ENCODE peak calls at places on chromosome 20, in ten cellular contexts. One of them, this sample, is unnamed.

GRCh38 chr20:22723659-22724058 is 139.3 kb upstream of the FOXA2 start:
- DNase-seq in kidney tubule cell: no peak
- DNase-seq in dermis blood vessel endothelial cell: no peak
- DNase-seq in activated effector memory CD4-positive, alpha-beta T cell treated with anti-CD3 and anti-CD28 coated beads, Interleukin-2, amount 50 U/mL, for 16 hours: no peak
- DNase-seq in astrocyte of the spinal cord: no peak
- DNase-seq in mucosa of descending colon: no peak
- DNase-seq in NCI-H2081: no peak
- DNase-seq in psoas muscle: no peak
- DNase-seq in anterior cingulate cortex: no peak
- DNase-seq in HT1080: no peak
- DNase-seq in this sample: no peak

GRCh38 chr20:6036213-6036612 is 17.6 kb downstream of the LRRN4 start:
- DNase-seq in kidney tubule cell: no peak
- DNase-seq in psoas muscle: no peak
- DNase-seq in NCI-H2081: no peak
- DNase-seq in mucosa of descending colon: no peak
- DNase-seq in HT1080: no peak
- DNase-seq in activated effector memory CD4-positive, alpha-beta T cell treated with anti-CD3 and anti-CD28 coated beads, Interleukin-2, amount 50 U/mL, for 16 hours: no peak
- DNase-seq in astrocyte of the spinal cord: no peak
- DNase-seq in dermis blood vessel endothelial cell: no peak
- DNase-seq in anterior cingulate cortex: no peak
- DNase-seq in this sample: no peak

GRCh38 chr20:13868331-13868730 is 83.5 kb downstream of the NDUFAF5 start:
- DNase-seq in NCI-H2081: no peak
- DNase-seq in activated effector memory CD4-positive, alpha-beta T cell treated with anti-CD3 and anti-CD28 coated beads, Interleukin-2, amount 50 U/mL, for 16 hours: no peak
- DNase-seq in kidney tubule cell: peak
- DNase-seq in HT1080: peak
- DNase-seq in astrocyte of the spinal cord: peak
- DNase-seq in anterior cingulate cortex: no peak
- DNase-seq in mucosa of descending colon: no peak
- DNase-seq in psoas muscle: no peak
- DNase-seq in dermis blood vessel endothelial cell: no peak
- DNase-seq in this sample: no peak

GRCh38 chr20:23362392-23363256 is 642 bp downstream of the GZF1 start:
- DNase-seq in psoas muscle: peak
- DNase-seq in anterior cingulate cortex: peak
- DNase-seq in NCI-H2081: no peak
- DNase-seq in activated effector memory CD4-positive, alpha-beta T cell treated with anti-CD3 and anti-CD28 coated beads, Interleukin-2, amount 50 U/mL, for 16 hours: no peak
- DNase-seq in kidney tubule cell: peak
- DNase-seq in mucosa of descending colon: no peak
- DNase-seq in astrocyte of the spinal cord: peak
- DNase-seq in HT1080: peak
- DNase-seq in dermis blood vessel endothelial cell: peak
- DNase-seq in this sample: peak

GRCh38 chr20:44017905-44018683 is 103.4 kb downstream of the TOX2 start:
- DNase-seq in kidney tubule cell: peak
- DNase-seq in astrocyte of the spinal cord: peak
- DNase-seq in psoas muscle: no peak
- DNase-seq in mucosa of descending colon: peak
- DNase-seq in dermis blood vessel endothelial cell: peak
- DNase-seq in anterior cingulate cortex: no peak
- DNase-seq in activated effector memory CD4-positive, alpha-beta T cell treated with anti-CD3 and anti-CD28 coated beads, Interleukin-2, amount 50 U/mL, for 16 hours: no peak
- DNase-seq in HT1080: peak
- DNase-seq in NCI-H2081: peak
- DNase-seq in this sample: peak

GRCh38 chr20:3237011-3237957 is 1.7 kb downstream of the SLC4A11 start:
- DNase-seq in kidney tubule cell: no peak
- DNase-seq in NCI-H2081: no peak
- DNase-seq in dermis blood vessel endothelial cell: no peak
- DNase-seq in astrocyte of the spinal cord: no peak
- DNase-seq in HT1080: no peak
- DNase-seq in anterior cingulate cortex: no peak
- DNase-seq in psoas muscle: no peak
- DNase-seq in activated effector memory CD4-positive, alpha-beta T cell treated with anti-CD3 and anti-CD28 coated beads, Interleukin-2, amount 50 U/mL, for 16 hours: no peak
- DNase-seq in mucosa of descending colon: no peak
- DNase-seq in this sample: no peak

GRCh38 chr20:9200620-9201019 is 131.7 kb downstream of the PLCB4 start:
- DNase-seq in HT1080: peak
- DNase-seq in mucosa of descending colon: no peak
- DNase-seq in anterior cingulate cortex: no peak
- DNase-seq in NCI-H2081: no peak
- DNase-seq in astrocyte of the spinal cord: peak
- DNase-seq in kidney tubule cell: peak
- DNase-seq in activated effector memory CD4-positive, alpha-beta T cell treated with anti-CD3 and anti-CD28 coated beads, Interleukin-2, amount 50 U/mL, for 16 hours: no peak
- DNase-seq in psoas muscle: no peak
- DNase-seq in dermis blood vessel endothelial cell: no peak
- DNase-seq in this sample: no peak

GRCh38 chr20:1761116-1761515 is 103.5 kb upstream of the SIRPG start:
- DNase-seq in HT1080: peak
- DNase-seq in dermis blood vessel endothelial cell: peak
- DNase-seq in NCI-H2081: no peak
- DNase-seq in activated effector memory CD4-positive, alpha-beta T cell treated with anti-CD3 and anti-CD28 coated beads, Interleukin-2, amount 50 U/mL, for 16 hours: no peak
- DNase-seq in mucosa of descending colon: no peak
- DNase-seq in anterior cingulate cortex: no peak
- DNase-seq in astrocyte of the spinal cord: peak
- DNase-seq in kidney tubule cell: peak
- DNase-seq in psoas muscle: no peak
- DNase-seq in this sample: no peak

GRCh38 chr20:54199721-54200176 is 8.1 kb upstream of the PFDN4 start:
- DNase-seq in dermis blood vessel endothelial cell: peak
- DNase-seq in psoas muscle: peak
- DNase-seq in HT1080: peak
- DNase-seq in NCI-H2081: peak
- DNase-seq in kidney tubule cell: peak
- DNase-seq in activated effector memory CD4-positive, alpha-beta T cell treated with anti-CD3 and anti-CD28 coated beads, Interleukin-2, amount 50 U/mL, for 16 hours: peak
- DNase-seq in anterior cingulate cortex: peak
- DNase-seq in mucosa of descending colon: peak
- DNase-seq in astrocyte of the spinal cord: peak
- DNase-seq in this sample: peak

GRCh38 chr20:34541917-34542316 is 16.6 kb upstream of the MAP1LC3A start:
- DNase-seq in astrocyte of the spinal cord: no peak
- DNase-seq in HT1080: no peak
- DNase-seq in NCI-H2081: no peak
- DNase-seq in psoas muscle: no peak
- DNase-seq in dermis blood vessel endothelial cell: no peak
- DNase-seq in anterior cingulate cortex: no peak
- DNase-seq in mucosa of descending colon: peak
- DNase-seq in activated effector memory CD4-positive, alpha-beta T cell treated with anti-CD3 and anti-CD28 coated beads, Interleukin-2, amount 50 U/mL, for 16 hours: no peak
- DNase-seq in kidney tubule cell: no peak
- DNase-seq in this sample: no peak

GRCh38 chr20:46253391-46253790 is 54.9 kb downstream of the CDH22 start:
- DNase-seq in mucosa of descending colon: no peak
- DNase-seq in astrocyte of the spinal cord: no peak
- DNase-seq in HT1080: peak
- DNase-seq in psoas muscle: peak
- DNase-seq in dermis blood vessel endothelial cell: peak
- DNase-seq in activated effector memory CD4-positive, alpha-beta T cell treated with anti-CD3 and anti-CD28 coated beads, Interleukin-2, amount 50 U/mL, for 16 hours: no peak
- DNase-seq in anterior cingulate cortex: no peak
- DNase-seq in kidney tubule cell: peak
- DNase-seq in NCI-H2081: no peak
- DNase-seq in this sample: peak

GRCh38 chr20:25669826-25670422 is 26.7 kb downstream of the ZNF337 start:
- DNase-seq in NCI-H2081: no peak
- DNase-seq in astrocyte of the spinal cord: peak
- DNase-seq in psoas muscle: no peak
- DNase-seq in anterior cingulate cortex: no peak
- DNase-seq in HT1080: peak
- DNase-seq in kidney tubule cell: peak
- DNase-seq in mucosa of descending colon: no peak
- DNase-seq in activated effector memory CD4-positive, alpha-beta T cell treated with anti-CD3 and anti-CD28 coated beads, Interleukin-2, amount 50 U/mL, for 16 hours: no peak
- DNase-seq in dermis blood vessel endothelial cell: peak
- DNase-seq in this sample: no peak

GRCh38 chr20:34074101-34074760 is 37.8 kb downstream of the EIF2S2 start:
- DNase-seq in NCI-H2081: no peak
- DNase-seq in anterior cingulate cortex: no peak
- DNase-seq in psoas muscle: no peak
- DNase-seq in dermis blood vessel endothelial cell: no peak
- DNase-seq in astrocyte of the spinal cord: no peak
- DNase-seq in kidney tubule cell: peak
- DNase-seq in HT1080: peak
- DNase-seq in activated effector memory CD4-positive, alpha-beta T cell treated with anti-CD3 and anti-CD28 coated beads, Interleukin-2, amount 50 U/mL, for 16 hours: no peak
- DNase-seq in mucosa of descending colon: no peak
- DNase-seq in this sample: no peak

GRCh38 chr20:63093966-63094766 is 87.4 kb upstream of the BHLHE23 start:
- DNase-seq in HT1080: no peak
- DNase-seq in psoas muscle: peak
- DNase-seq in kidney tubule cell: no peak
- DNase-seq in astrocyte of the spinal cord: no peak
- DNase-seq in dermis blood vessel endothelial cell: no peak
- DNase-seq in anterior cingulate cortex: no peak
- DNase-seq in NCI-H2081: no peak
- DNase-seq in activated effector memory CD4-positive, alpha-beta T cell treated with anti-CD3 and anti-CD28 coated beads, Interleukin-2, amount 50 U/mL, for 16 hours: peak
- DNase-seq in mucosa of descending colon: peak
- DNase-seq in this sample: no peak

GRCh38 chr20:41131594-41132387 is 5.6 kb upstream of the PLCG1 start:
- DNase-seq in NCI-H2081: no peak
- DNase-seq in psoas muscle: no peak
- DNase-seq in mucosa of descending colon: no peak
- DNase-seq in astrocyte of the spinal cord: no peak
- DNase-seq in activated effector memory CD4-positive, alpha-beta T cell treated with anti-CD3 and anti-CD28 coated beads, Interleukin-2, amount 50 U/mL, for 16 hours: peak
- DNase-seq in dermis blood vessel endothelial cell: no peak
- DNase-seq in HT1080: no peak
- DNase-seq in anterior cingulate cortex: no peak
- DNase-seq in kidney tubule cell: peak
- DNase-seq in this sample: no peak

GRCh38 chr20:11849976-11850670 is 67.6 kb upstream of the BTBD3 start:
- DNase-seq in kidney tubule cell: peak
- DNase-seq in anterior cingulate cortex: no peak
- DNase-seq in psoas muscle: peak
- DNase-seq in mucosa of descending colon: no peak
- DNase-seq in HT1080: peak
- DNase-seq in NCI-H2081: no peak
- DNase-seq in activated effector memory CD4-positive, alpha-beta T cell treated with anti-CD3 and anti-CD28 coated beads, Interleukin-2, amount 50 U/mL, for 16 hours: no peak
- DNase-seq in dermis blood vessel endothelial cell: no peak
- DNase-seq in astrocyte of the spinal cord: peak
- DNase-seq in this sample: no peak